ENCODE peak calls at places on chromosomes 11 and 22, in nine cellular contexts. One of them, this sample, is unnamed.

GRCh38 chr11:102111011-102111786 is 952 bp downstream of the YAP1 start:
- DNase-seq in K562: no peak
- DNase-seq in transverse colon: peak; percentile 71
- DNase-seq in spleen: no peak
- DNase-seq in HepG2: peak; percentile 94
- DNase-seq in stomach: peak; percentile 79
- DNase-seq in H1: peak; percentile 90
- DNase-seq in breast epithelium: peak; percentile 78
- DNase-seq in HCT116: no peak
- DNase-seq in this sample: peak; percentile 30

GRCh38 chr11:130513132-130513531 is 64.7 kb downstream of the ADAMTS15 start:
- DNase-seq in K562: no peak
- DNase-seq in transverse colon: peak; percentile 49
- DNase-seq in spleen: no peak
- DNase-seq in HepG2: no peak
- DNase-seq in stomach: peak; percentile 69
- DNase-seq in H1: no peak
- DNase-seq in breast epithelium: no peak
- DNase-seq in HCT116: no peak
- DNase-seq in this sample: no peak

GRCh38 chr11:94731921-94732601 is 36.1 kb upstream of the AMOTL1 start:
- DNase-seq in K562: peak; percentile 88
- DNase-seq in transverse colon: no peak
- DNase-seq in spleen: no peak
- DNase-seq in HepG2: no peak
- DNase-seq in stomach: no peak
- DNase-seq in H1: no peak
- DNase-seq in breast epithelium: no peak
- DNase-seq in HCT116: no peak
- DNase-seq in this sample: no peak

GRCh38 chr11:59207988-59208432 is 4.7 kb downstream of the MPEG1 start:
- DNase-seq in K562: peak; percentile 56
- DNase-seq in transverse colon: no peak
- DNase-seq in spleen: no peak
- DNase-seq in HepG2: peak; percentile 48
- DNase-seq in stomach: peak; percentile 51
- DNase-seq in H1: no peak
- DNase-seq in breast epithelium: peak; percentile 38
- DNase-seq in HCT116: no peak
- DNase-seq in this sample: no peak

GRCh38 chr22:30308518-30309230 is 18.1 kb downstream of the TBC1D10A start:
- DNase-seq in K562: peak; percentile 20
- DNase-seq in transverse colon: peak; percentile 63
- DNase-seq in spleen: no peak
- DNase-seq in HepG2: no peak
- DNase-seq in stomach: no peak
- DNase-seq in H1: no peak
- DNase-seq in breast epithelium: no peak
- DNase-seq in HCT116: no peak
- DNase-seq in this sample: no peak

GRCh38 chr11:35847473-35847872 is 96.4 kb upstream of the LDLRAD3 start:
- DNase-seq in K562: no peak
- DNase-seq in transverse colon: no peak
- DNase-seq in spleen: no peak
- DNase-seq in HepG2: no peak
- DNase-seq in stomach: no peak
- DNase-seq in H1: no peak
- DNase-seq in breast epithelium: no peak
- DNase-seq in HCT116: no peak
- DNase-seq in this sample: no peak

GRCh38 chr11:2578006-2578933 is 121.5 kb downstream of the KCNQ1OT1 start:
- DNase-seq in K562: no peak
- DNase-seq in transverse colon: peak; percentile 8
- DNase-seq in spleen: peak; percentile 67
- DNase-seq in HepG2: no peak
- DNase-seq in stomach: peak; percentile 44
- DNase-seq in H1: no peak
- DNase-seq in breast epithelium: no peak
- DNase-seq in HCT116: no peak
- DNase-seq in this sample: no peak

GRCh38 chr11:95299078-95299611 is 68.1 kb upstream of the SESN3 start:
- DNase-seq in K562: no peak
- DNase-seq in transverse colon: no peak
- DNase-seq in spleen: no peak
- DNase-seq in HepG2: no peak
- DNase-seq in stomach: no peak
- DNase-seq in H1: no peak
- DNase-seq in breast epithelium: no peak
- DNase-seq in HCT116: no peak
- DNase-seq in this sample: no peak

GRCh38 chr22:38040953-38041759 is 16.0 kb upstream of the PICK1 start:
- DNase-seq in K562: no peak
- DNase-seq in transverse colon: no peak
- DNase-seq in spleen: no peak
- DNase-seq in HepG2: no peak
- DNase-seq in stomach: no peak
- DNase-seq in H1: no peak
- DNase-seq in breast epithelium: no peak
- DNase-seq in HCT116: no peak
- DNase-seq in this sample: no peak

GRCh38 chr11:31328698-31329097 is 40.8 kb downstream of the DCDC1 start:
- DNase-seq in K562: no peak
- DNase-seq in transverse colon: no peak
- DNase-seq in spleen: no peak
- DNase-seq in HepG2: no peak
- DNase-seq in stomach: no peak
- DNase-seq in H1: no peak
- DNase-seq in breast epithelium: no peak
- DNase-seq in HCT116: no peak
- DNase-seq in this sample: no peak

GRCh38 chr11:11028017-11028692 is 170.3 kb upstream of the ZBED5 start:
- DNase-seq in K562: peak; percentile 65
- DNase-seq in transverse colon: peak; percentile 77
- DNase-seq in spleen: peak; percentile 87
- DNase-seq in HepG2: peak; percentile 34
- DNase-seq in stomach: peak; percentile 74
- DNase-seq in H1: peak; percentile 88
- DNase-seq in breast epithelium: peak; percentile 43
- DNase-seq in HCT116: peak; percentile 47
- DNase-seq in this sample: peak; percentile 20

GRCh38 chr11:19368726-19369364 is 128.1 kb upstream of the E2F8 start:
- DNase-seq in K562: no peak
- DNase-seq in transverse colon: no peak
- DNase-seq in spleen: no peak
- DNase-seq in HepG2: no peak
- DNase-seq in stomach: no peak
- DNase-seq in H1: no peak
- DNase-seq in breast epithelium: no peak
- DNase-seq in HCT116: no peak
- DNase-seq in this sample: no peak

GRCh38 chr22:22342697-22343602 is 98.4 kb downstream of the VPREB1 start:
- DNase-seq in K562: peak; percentile 95
- DNase-seq in transverse colon: peak; percentile 86
- DNase-seq in spleen: peak; percentile 88
- DNase-seq in HepG2: peak; percentile 54
- DNase-seq in stomach: peak; percentile 81
- DNase-seq in H1: peak; percentile 96
- DNase-seq in breast epithelium: peak; percentile 49
- DNase-seq in HCT116: peak; percentile 77
- DNase-seq in this sample: peak; percentile 34

GRCh38 chr11:133742388-133742787 is 102.9 kb downstream of the SPATA19 start:
- DNase-seq in K562: no peak
- DNase-seq in transverse colon: no peak
- DNase-seq in spleen: no peak
- DNase-seq in HepG2: no peak
- DNase-seq in stomach: no peak
- DNase-seq in H1: no peak
- DNase-seq in breast epithelium: no peak
- DNase-seq in HCT116: no peak
- DNase-seq in this sample: no peak

GRCh38 chr11:122317337-122317736 is 201.3 kb upstream of the BLID start:
- DNase-seq in K562: no peak
- DNase-seq in transverse colon: no peak
- DNase-seq in spleen: no peak
- DNase-seq in HepG2: no peak
- DNase-seq in stomach: no peak
- DNase-seq in H1: no peak
- DNase-seq in breast epithelium: no peak
- DNase-seq in HCT116: no peak
- DNase-seq in this sample: no peak

GRCh38 chr22:21643533-21644357 is 1.6 kb downstream of the SDF2L1 start:
- DNase-seq in K562: peak; percentile 76
- DNase-seq in transverse colon: no peak
- DNase-seq in spleen: no peak
- DNase-seq in HepG2: no peak
- DNase-seq in stomach: no peak
- DNase-seq in H1: no peak
- DNase-seq in breast epithelium: no peak
- DNase-seq in HCT116: no peak
- DNase-seq in this sample: no peak

GRCh38 chr22:22086501-22087158 is 104.0 kb upstream of the TOP3B start:
- DNase-seq in K562: no peak
- DNase-seq in transverse colon: no peak
- DNase-seq in spleen: no peak
- DNase-seq in HepG2: no peak
- DNase-seq in stomach: no peak
- DNase-seq in H1: no peak
- DNase-seq in breast epithelium: no peak
- DNase-seq in HCT116: no peak
- DNase-seq in this sample: no peak

GRCh38 chr22:50532824-50533344 is 3.1 kb upstream of the TYMP start:
- DNase-seq in K562: no peak
- DNase-seq in transverse colon: no peak
- DNase-seq in spleen: peak; percentile 72
- DNase-seq in HepG2: no peak
- DNase-seq in stomach: no peak
- DNase-seq in H1: no peak
- DNase-seq in breast epithelium: no peak
- DNase-seq in HCT116: no peak
- DNase-seq in this sample: no peak

GRCh38 chr22:27748355-27749168 is 53.0 kb downstream of the MN1 start:
- DNase-seq in K562: no peak
- DNase-seq in transverse colon: no peak
- DNase-seq in spleen: peak; percentile 17
- DNase-seq in HepG2: no peak
- DNase-seq in stomach: no peak
- DNase-seq in H1: peak; percentile 72
- DNase-seq in breast epithelium: no peak
- DNase-seq in HCT116: no peak
- DNase-seq in this sample: no peak

GRCh38 chr11:4626207-4627105 is 10.8 kb upstream of the OR51D1 start:
- DNase-seq in K562: peak; percentile 89
- DNase-seq in transverse colon: peak; percentile 74
- DNase-seq in spleen: no peak
- DNase-seq in HepG2: peak; percentile 45
- DNase-seq in stomach: peak; percentile 64
- DNase-seq in H1: peak; percentile 84
- DNase-seq in breast epithelium: no peak
- DNase-seq in HCT116: peak; percentile 75
- DNase-seq in this sample: no peak
- TF ChIP-seq POLR2A in K562: no peak
- TF ChIP-seq POLR2A in transverse colon: no peak
- TF ChIP-seq POLR2A in spleen: no peak
- TF ChIP-seq POLR2A in HepG2: no peak
- TF ChIP-seq POLR2A in stomach: no peak
- TF ChIP-seq POLR2A in H1: no peak
- TF ChIP-seq POLR2A in breast epithelium: no peak
- TF ChIP-seq POLR2A in HCT116: no peak
- TF ChIP-seq POLR2A in this sample: no peak

DNA sequence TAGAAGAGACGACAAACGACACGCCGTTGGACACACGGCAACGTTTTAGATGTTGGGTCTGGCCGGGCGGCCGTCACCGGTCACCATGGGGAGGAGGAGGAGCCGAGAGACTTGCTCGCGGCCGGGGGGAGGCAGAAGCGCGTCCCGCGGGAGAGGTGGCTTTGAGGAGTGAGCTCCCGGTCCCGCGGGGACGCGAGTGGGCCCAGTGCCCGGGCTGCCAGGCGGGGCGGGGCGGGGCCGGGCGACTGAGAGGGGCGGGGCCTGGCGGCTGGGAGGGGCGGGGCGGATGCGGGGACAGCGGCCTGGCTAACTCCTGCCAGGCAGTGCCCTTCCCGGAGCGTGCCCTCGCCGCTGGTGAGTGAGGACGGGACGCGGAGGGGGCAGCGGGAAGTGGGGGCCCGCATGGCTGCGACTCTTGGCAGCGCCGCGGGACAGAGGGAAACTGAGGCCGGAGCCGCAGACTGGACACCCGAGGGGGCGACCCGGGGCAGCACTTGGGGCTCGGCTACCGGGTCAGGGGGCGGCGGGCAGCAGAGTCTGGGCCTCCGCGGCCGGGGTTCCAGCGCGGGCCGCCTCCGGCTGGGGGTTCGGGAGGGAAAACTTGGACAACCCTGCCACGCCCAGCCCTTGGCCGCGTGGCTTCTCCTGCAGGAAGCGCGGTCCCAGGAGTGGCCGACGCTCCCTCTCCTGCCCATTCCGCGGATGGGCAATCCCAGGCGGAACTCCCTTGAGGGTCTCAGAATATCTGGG is at the start of gene TSPO:
- DNase-seq in K562: peak; percentile 53
- DNase-seq in transverse colon: peak; percentile 84
- DNase-seq in spleen: peak; percentile 95
- DNase-seq in HepG2: no peak
- DNase-seq in stomach: peak; percentile 86
- DNase-seq in H1: peak; percentile 76
- DNase-seq in breast epithelium: peak; percentile 62
- DNase-seq in HCT116: no peak
- DNase-seq in this sample: no peak
- TF ChIP-seq POLR2AphosphoS5 in K562: no peak
- TF ChIP-seq POLR2AphosphoS5 in transverse colon: peak; percentile 83
- TF ChIP-seq POLR2AphosphoS5 in spleen: peak; percentile 89
- TF ChIP-seq POLR2AphosphoS5 in HepG2: no peak
- TF ChIP-seq POLR2AphosphoS5 in stomach: peak; percentile 84
- TF ChIP-seq POLR2AphosphoS5 in H1: no peak
- TF ChIP-seq POLR2AphosphoS5 in breast epithelium: no peak
- TF ChIP-seq POLR2AphosphoS5 in HCT116: peak; percentile 87
- TF ChIP-seq POLR2AphosphoS5 in this sample: no peak

GRCh38 chr11:114171257-114172054 is 111.9 kb downstream of the ZBTB16 start:
- DNase-seq in K562: no peak
- DNase-seq in transverse colon: peak; percentile 79
- DNase-seq in spleen: peak; percentile 93
- DNase-seq in HepG2: peak; percentile 10
- DNase-seq in stomach: peak; percentile 77
- DNase-seq in H1: no peak
- DNase-seq in breast epithelium: no peak
- DNase-seq in HCT116: no peak
- DNase-seq in this sample: no peak
- TF ChIP-seq POLR2A in K562: no peak
- TF ChIP-seq POLR2A in transverse colon: no peak
- TF ChIP-seq POLR2A in spleen: no peak
- TF ChIP-seq POLR2A in HepG2: no peak
- TF ChIP-seq POLR2A in stomach: no peak
- TF ChIP-seq POLR2A in H1: no peak
- TF ChIP-seq POLR2A in breast epithelium: no peak
- TF ChIP-seq POLR2A in HCT116: no peak
- TF ChIP-seq POLR2A in this sample: no peak

GRCh38 chr22:17570851-17571631 is 7.7 kb downstream of the SLC25A18 start:
- DNase-seq in K562: no peak
- DNase-seq in transverse colon: peak; percentile 76
- DNase-seq in spleen: peak; percentile 29
- DNase-seq in HepG2: no peak
- DNase-seq in stomach: peak; percentile 67
- DNase-seq in H1: no peak
- DNase-seq in breast epithelium: peak; percentile 72
- DNase-seq in HCT116: no peak
- DNase-seq in this sample: no peak
- TF ChIP-seq POLR2AphosphoS5 in K562: no peak
- TF ChIP-seq POLR2AphosphoS5 in transverse colon: peak; percentile 92
- TF ChIP-seq POLR2AphosphoS5 in spleen: peak; percentile 75
- TF ChIP-seq POLR2AphosphoS5 in HepG2: no peak
- TF ChIP-seq POLR2AphosphoS5 in stomach: peak; percentile 95
- TF ChIP-seq POLR2AphosphoS5 in H1: no peak
- TF ChIP-seq POLR2AphosphoS5 in breast epithelium: peak; percentile 89
- TF ChIP-seq POLR2AphosphoS5 in HCT116: no peak
- TF ChIP-seq POLR2AphosphoS5 in this sample: no peak